ENCODE peak calls at places on chromosomes 2 and 18, in seven cellular contexts. One of them, this sample, is unnamed.

GRCh38 chr2:86476092-86476491 is 34.9 kb downstream of the KDM3A start:
- DNase-seq in H1: no peak
- DNase-seq in mesenchymal stem cell: no peak
- DNase-seq in mesendoderm: no peak
- DNase-seq in neuronal stem cell: no peak
- DNase-seq in IMR-90: peak
- DNase-seq in trophoblast cell: no peak
- DNase-seq in this sample: no peak

GRCh38 chr2:207161724-207162123 is 4.0 kb downstream of the KLF7 start:
- DNase-seq in mesendoderm: no peak
- DNase-seq in mesenchymal stem cell: no peak
- DNase-seq in IMR-90: peak
- DNase-seq in neuronal stem cell: no peak
- DNase-seq in trophoblast cell: no peak
- DNase-seq in H1: no peak
- DNase-seq in this sample: no peak

GRCh38 chr2:134401081-134401497 is 147.2 kb downstream of the MGAT5 start:
- DNase-seq in mesendoderm: no peak
- DNase-seq in IMR-90: peak
- DNase-seq in mesenchymal stem cell: no peak
- DNase-seq in neuronal stem cell: no peak
- DNase-seq in H1: no peak
- DNase-seq in trophoblast cell: no peak
- DNase-seq in this sample: no peak

GRCh38 chr2:30425326-30425725 is 21.7 kb upstream of the LCLAT1 start:
- DNase-seq in mesenchymal stem cell: peak
- DNase-seq in trophoblast cell: no peak
- DNase-seq in mesendoderm: no peak
- DNase-seq in neuronal stem cell: no peak
- DNase-seq in H1: no peak
- DNase-seq in IMR-90: no peak
- DNase-seq in this sample: no peak

GRCh38 chr18:74395006-74395405 is 62.1 kb downstream of the DIPK1C start:
- DNase-seq in mesendoderm: no peak
- DNase-seq in IMR-90: no peak
- DNase-seq in neuronal stem cell: no peak
- DNase-seq in trophoblast cell: no peak
- DNase-seq in H1: no peak
- DNase-seq in mesenchymal stem cell: no peak
- DNase-seq in this sample: no peak

GRCh38 chr2:215921884-215922283 is 91.5 kb downstream of the MREG start:
- DNase-seq in H1: no peak
- DNase-seq in neuronal stem cell: no peak
- DNase-seq in IMR-90: peak
- DNase-seq in trophoblast cell: no peak
- DNase-seq in mesenchymal stem cell: peak
- DNase-seq in mesendoderm: peak
- DNase-seq in this sample: no peak

GRCh38 chr18:22694954-22695353 is 238.2 kb upstream of the RBBP8 start:
- DNase-seq in neuronal stem cell: no peak
- DNase-seq in IMR-90: peak
- DNase-seq in trophoblast cell: peak
- DNase-seq in mesendoderm: peak
- DNase-seq in H1: no peak
- DNase-seq in mesenchymal stem cell: peak
- DNase-seq in this sample: peak

GRCh38 chr2:56684371-56684770 is 500.6 kb downstream of the CCDC85A start:
- DNase-seq in mesendoderm: no peak
- DNase-seq in mesenchymal stem cell: no peak
- DNase-seq in trophoblast cell: no peak
- DNase-seq in neuronal stem cell: peak
- DNase-seq in IMR-90: no peak
- DNase-seq in H1: no peak
- DNase-seq in this sample: no peak

GRCh38 chr2:10264506-10265327 is 38.0 kb upstream of the HPCAL1 start:
- DNase-seq in H1: no peak
- DNase-seq in neuronal stem cell: no peak
- DNase-seq in IMR-90: no peak
- DNase-seq in mesendoderm: no peak
- DNase-seq in trophoblast cell: no peak
- DNase-seq in mesenchymal stem cell: no peak
- DNase-seq in this sample: no peak

GRCh38 chr18:23580677-23581367 is 5.5 kb downstream of the NPC1 start:
- DNase-seq in H1: no peak
- DNase-seq in neuronal stem cell: no peak
- DNase-seq in trophoblast cell: peak
- DNase-seq in IMR-90: peak
- DNase-seq in mesendoderm: no peak
- DNase-seq in mesenchymal stem cell: peak
- DNase-seq in this sample: no peak

DNA sequence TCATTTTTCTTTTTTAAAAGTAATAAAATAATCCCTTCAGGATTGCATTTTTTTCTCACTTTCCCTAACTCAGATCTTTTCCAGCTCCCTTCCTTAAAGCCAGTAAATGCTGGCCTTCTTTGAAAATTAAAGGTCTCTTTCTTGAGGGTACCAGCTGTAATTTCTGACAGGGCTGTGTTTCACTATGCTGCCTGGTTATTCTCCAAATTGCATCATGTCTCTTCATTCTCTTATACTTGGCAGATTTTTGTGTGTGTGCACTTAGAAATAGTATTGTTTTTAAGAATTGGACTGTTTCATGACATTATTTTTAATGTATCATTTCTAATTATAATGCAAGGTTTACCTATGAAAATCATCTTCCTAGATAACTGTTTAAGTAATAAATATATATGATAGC is 72.0 kb upstream of the EPB41L5 start:
- DNase-seq in neuronal stem cell: no peak
- DNase-seq in mesenchymal stem cell: no peak
- DNase-seq in IMR-90: no peak
- DNase-seq in H1: no peak
- DNase-seq in mesendoderm: no peak
- DNase-seq in trophoblast cell: no peak
- DNase-seq in this sample: no peak
- H3K27ac ChIP-seq in neuronal stem cell: no peak
- H3K27ac ChIP-seq in mesenchymal stem cell: no peak
- H3K27ac ChIP-seq in IMR-90: no peak
- H3K27ac ChIP-seq in H1: no peak
- H3K27ac ChIP-seq in mesendoderm: no peak
- H3K27ac ChIP-seq in trophoblast cell: no peak
- H3K27ac ChIP-seq in this sample: no peak

DNA sequence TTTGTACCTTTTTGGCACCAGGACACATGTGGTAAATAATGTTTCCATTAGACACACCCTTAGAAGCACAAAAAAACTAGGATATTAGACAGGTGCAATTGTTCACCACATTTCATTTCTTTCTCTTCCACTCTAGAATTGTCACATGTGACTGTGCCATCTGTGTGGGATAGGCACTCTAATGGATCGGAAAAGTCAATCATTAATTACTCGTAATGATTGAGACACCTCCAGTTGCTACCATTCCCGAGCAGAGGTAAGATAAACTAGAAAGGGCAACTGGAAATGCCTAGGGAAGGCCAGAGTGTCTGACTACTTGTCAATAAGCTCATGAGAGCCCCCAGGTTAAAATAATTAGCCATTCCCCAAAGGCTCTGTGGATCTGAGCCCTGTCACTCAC is 59.9 kb downstream of the METTL4 start:
- DNase-seq in IMR-90: no peak
- DNase-seq in mesenchymal stem cell: no peak
- DNase-seq in neuronal stem cell: no peak
- DNase-seq in trophoblast cell: no peak
- DNase-seq in H1: no peak
- DNase-seq in mesendoderm: no peak
- DNase-seq in this sample: no peak
- H2BK120ac ChIP-seq in IMR-90: no peak
- H2BK120ac ChIP-seq in mesenchymal stem cell: no peak
- H2BK120ac ChIP-seq in neuronal stem cell: no peak
- H2BK120ac ChIP-seq in trophoblast cell: no peak
- H2BK120ac ChIP-seq in H1: no peak
- H2BK120ac ChIP-seq in mesendoderm: no peak
- H2BK120ac ChIP-seq in this sample: no peak

DNA sequence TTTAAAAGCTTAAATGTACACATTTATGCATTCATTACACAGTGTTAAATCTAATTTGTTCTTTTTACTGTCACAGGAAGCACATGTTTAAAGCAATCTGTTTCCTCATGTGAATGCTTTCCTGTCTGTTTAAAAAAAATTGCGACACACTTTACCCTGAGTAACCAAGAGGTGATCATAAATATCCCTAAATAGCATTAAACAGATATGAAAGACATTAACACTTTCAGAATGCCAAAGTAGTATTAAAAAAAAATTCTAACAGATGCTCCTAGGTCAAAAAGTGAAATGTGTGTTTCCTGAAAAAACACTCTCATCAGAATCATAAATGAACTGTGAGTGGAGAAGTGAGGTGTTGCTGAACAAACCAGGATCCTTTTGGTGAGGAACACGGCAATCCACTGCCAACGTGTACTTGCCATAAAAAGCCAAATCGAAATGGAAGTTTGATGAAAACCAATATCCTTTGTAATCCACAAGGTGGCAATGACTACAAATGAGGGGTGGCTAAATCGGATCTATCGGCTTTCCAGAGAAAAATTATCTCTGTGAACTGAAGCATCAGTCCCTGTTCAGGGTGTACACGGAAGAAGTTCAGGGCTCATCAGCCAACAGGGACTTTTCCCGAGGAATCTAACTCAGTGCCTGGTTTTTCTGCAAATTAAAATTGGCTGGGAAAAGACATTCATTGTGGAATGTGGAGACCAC is 248.9 kb downstream of the TCF4 start:
- DNase-seq in neuronal stem cell: no peak
- DNase-seq in H1: no peak
- DNase-seq in mesenchymal stem cell: peak
- DNase-seq in trophoblast cell: no peak
- DNase-seq in IMR-90: peak
- DNase-seq in mesendoderm: no peak
- DNase-seq in this sample: no peak
- H3K27ac ChIP-seq in neuronal stem cell: no peak
- H3K27ac ChIP-seq in H1: no peak
- H3K27ac ChIP-seq in mesenchymal stem cell: no peak
- H3K27ac ChIP-seq in trophoblast cell: no peak
- H3K27ac ChIP-seq in IMR-90: peak
- H3K27ac ChIP-seq in mesendoderm: no peak
- H3K27ac ChIP-seq in this sample: no peak

GRCh38 chr2:225108805-225109204 is 66.5 kb upstream of the DOCK10 start:
- DNase-seq in neuronal stem cell: no peak
- DNase-seq in mesenchymal stem cell: no peak
- DNase-seq in H1: no peak
- DNase-seq in mesendoderm: no peak
- DNase-seq in trophoblast cell: no peak
- DNase-seq in IMR-90: no peak
- DNase-seq in this sample: no peak
- H2BK120ac ChIP-seq in neuronal stem cell: no peak
- H2BK120ac ChIP-seq in mesenchymal stem cell: no peak
- H2BK120ac ChIP-seq in H1: no peak
- H2BK120ac ChIP-seq in mesendoderm: no peak
- H2BK120ac ChIP-seq in trophoblast cell: no peak
- H2BK120ac ChIP-seq in IMR-90: peak
- H2BK120ac ChIP-seq in this sample: no peak

DNA sequence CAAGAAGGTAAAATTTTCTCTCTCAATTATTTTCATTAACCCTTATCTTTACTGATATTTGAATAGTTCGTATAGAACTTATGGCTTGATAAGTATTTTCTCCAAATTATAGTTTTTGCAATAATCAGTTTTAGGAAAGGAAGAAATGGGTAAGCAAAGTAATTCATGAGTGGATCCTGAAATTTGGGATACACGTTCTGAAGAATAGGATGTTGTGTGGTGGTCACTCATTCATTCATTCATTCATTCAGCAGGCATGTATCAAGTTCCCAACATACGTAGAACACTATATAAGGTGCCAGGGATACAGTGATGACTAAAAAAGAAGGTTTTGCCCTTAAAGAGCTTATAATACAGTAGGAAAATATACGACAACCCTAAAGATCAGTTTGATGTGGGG is 95.4 kb downstream of the PTRHD1 start:
- DNase-seq in trophoblast cell: no peak
- DNase-seq in mesenchymal stem cell: no peak
- DNase-seq in mesendoderm: no peak
- DNase-seq in IMR-90: no peak
- DNase-seq in H1: no peak
- DNase-seq in neuronal stem cell: no peak
- DNase-seq in this sample: no peak
- H3K27ac ChIP-seq in trophoblast cell: no peak
- H3K27ac ChIP-seq in mesenchymal stem cell: no peak
- H3K27ac ChIP-seq in mesendoderm: no peak
- H3K27ac ChIP-seq in IMR-90: no peak
- H3K27ac ChIP-seq in H1: no peak
- H3K27ac ChIP-seq in neuronal stem cell: no peak
- H3K27ac ChIP-seq in this sample: no peak

GRCh38 chr2:119112230-119112629 is 46.3 kb downstream of the C1QL2 start:
- DNase-seq in neuronal stem cell: no peak
- DNase-seq in mesenchymal stem cell: no peak
- DNase-seq in H1: no peak
- DNase-seq in IMR-90: no peak
- DNase-seq in trophoblast cell: no peak
- DNase-seq in mesendoderm: no peak
- DNase-seq in this sample: peak
- H2BK120ac ChIP-seq in neuronal stem cell: no peak
- H2BK120ac ChIP-seq in mesenchymal stem cell: no peak
- H2BK120ac ChIP-seq in H1: no peak
- H2BK120ac ChIP-seq in IMR-90: no peak
- H2BK120ac ChIP-seq in trophoblast cell: no peak
- H2BK120ac ChIP-seq in mesendoderm: no peak
- H2BK120ac ChIP-seq in this sample: no peak

GRCh38 chr18:40440088-40440487 is 1514.9 kb upstream of the PIK3C3 start:
- DNase-seq in mesendoderm: no peak
- DNase-seq in neuronal stem cell: no peak
- DNase-seq in IMR-90: no peak
- DNase-seq in trophoblast cell: no peak
- DNase-seq in H1: no peak
- DNase-seq in mesenchymal stem cell: no peak
- DNase-seq in this sample: no peak
- H3K27ac ChIP-seq in mesendoderm: no peak
- H3K27ac ChIP-seq in neuronal stem cell: no peak
- H3K27ac ChIP-seq in IMR-90: no peak
- H3K27ac ChIP-seq in trophoblast cell: no peak
- H3K27ac ChIP-seq in H1: no peak
- H3K27ac ChIP-seq in mesenchymal stem cell: no peak
- H3K27ac ChIP-seq in this sample: no peak

DNA sequence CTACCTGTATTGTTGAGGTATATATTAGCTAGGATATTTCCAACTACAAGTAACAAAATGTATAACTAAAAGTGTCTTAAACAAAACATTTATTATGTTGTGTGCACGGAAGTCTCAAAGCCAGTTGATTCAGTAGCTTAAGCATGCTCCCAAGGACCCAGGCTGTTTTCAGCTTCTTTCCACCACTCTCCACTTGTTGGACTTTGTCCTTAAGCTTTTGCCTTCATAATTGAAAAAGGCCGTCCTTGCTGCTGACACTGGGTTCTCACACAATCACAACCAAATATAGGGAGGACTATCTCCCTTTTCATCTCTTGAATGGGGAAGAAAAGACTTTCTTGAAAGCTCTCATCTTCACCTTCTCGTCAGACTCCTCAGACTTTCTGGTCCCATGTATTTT is 12.2 kb upstream of the NEMP2 start:
- DNase-seq in IMR-90: no peak
- DNase-seq in H1: no peak
- DNase-seq in mesendoderm: no peak
- DNase-seq in mesenchymal stem cell: no peak
- DNase-seq in neuronal stem cell: no peak
- DNase-seq in trophoblast cell: no peak
- DNase-seq in this sample: no peak
- H2BK120ac ChIP-seq in IMR-90: no peak
- H2BK120ac ChIP-seq in H1: no peak
- H2BK120ac ChIP-seq in mesendoderm: no peak
- H2BK120ac ChIP-seq in mesenchymal stem cell: no peak
- H2BK120ac ChIP-seq in neuronal stem cell: no peak
- H2BK120ac ChIP-seq in trophoblast cell: no peak
- H2BK120ac ChIP-seq in this sample: no peak